ENCODE peak calls at places on chromosome 2, in six cellular contexts. One of them, this sample, is unnamed.
A peak's percentile ranks its signal among the peaks of the same experiment; 100 is the strongest.

GRCh38 chr2:135688002-135688401 is 53.7 kb upstream of the UBXN4 start:
- DNase-seq in body of pancreas: no peak
- DNase-seq in ovary: no peak
- DNase-seq in endothelial cell of umbilical vein: no peak
- DNase-seq in stomach: no peak
- DNase-seq in K562: no peak
- DNase-seq in this sample: no peak

GRCh38 chr2:240344904-240345303 is 90.6 kb upstream of the GPC1 start:
- DNase-seq in body of pancreas: no peak
- DNase-seq in ovary: no peak
- DNase-seq in endothelial cell of umbilical vein: no peak
- DNase-seq in stomach: no peak
- DNase-seq in K562: no peak
- DNase-seq in this sample: no peak

GRCh38 chr2:95015261-95015918 is 10.1 kb upstream of the MAL start:
- DNase-seq in body of pancreas: no peak
- DNase-seq in ovary: no peak
- DNase-seq in endothelial cell of umbilical vein: no peak
- DNase-seq in stomach: no peak
- DNase-seq in K562: no peak
- DNase-seq in this sample: no peak

GRCh38 chr2:98701230-98701629 is 29.7 kb downstream of the MGAT4A start:
- DNase-seq in body of pancreas: no peak
- DNase-seq in ovary: no peak
- DNase-seq in endothelial cell of umbilical vein: peak; percentile 92
- DNase-seq in stomach: no peak
- DNase-seq in K562: no peak
- DNase-seq in this sample: no peak

GRCh38 chr2:234912437-234912836 is 39.4 kb upstream of the SH3BP4 start:
- DNase-seq in body of pancreas: no peak
- DNase-seq in ovary: no peak
- DNase-seq in endothelial cell of umbilical vein: no peak
- DNase-seq in stomach: no peak
- DNase-seq in K562: no peak
- DNase-seq in this sample: no peak

GRCh38 chr2:168961450-168962229 is 60.5 kb downstream of the G6PC2 start:
- DNase-seq in body of pancreas: peak; percentile 39
- DNase-seq in ovary: no peak
- DNase-seq in endothelial cell of umbilical vein: peak; percentile 89
- DNase-seq in stomach: no peak
- DNase-seq in K562: peak; percentile 76
- DNase-seq in this sample: no peak

GRCh38 chr2:238513346-238513745 is 86.6 kb downstream of the ASB1 start:
- DNase-seq in body of pancreas: no peak
- DNase-seq in ovary: no peak
- DNase-seq in endothelial cell of umbilical vein: peak; percentile 36
- DNase-seq in stomach: no peak
- DNase-seq in K562: peak; percentile 53
- DNase-seq in this sample: no peak

GRCh38 chr2:51344886-51345285 is 313.0 kb upstream of the NRXN1 start:
- DNase-seq in body of pancreas: no peak
- DNase-seq in ovary: no peak
- DNase-seq in endothelial cell of umbilical vein: no peak
- DNase-seq in stomach: no peak
- DNase-seq in K562: no peak
- DNase-seq in this sample: no peak

GRCh38 chr2:42931147-42931817 is 138.9 kb upstream of the HAAO start:
- DNase-seq in body of pancreas: no peak
- DNase-seq in ovary: no peak
- DNase-seq in endothelial cell of umbilical vein: no peak
- DNase-seq in stomach: no peak
- DNase-seq in K562: no peak
- DNase-seq in this sample: no peak

GRCh38 chr2:15874311-15874710 is 66.0 kb upstream of the MYCN start:
- DNase-seq in body of pancreas: no peak
- DNase-seq in ovary: no peak
- DNase-seq in endothelial cell of umbilical vein: no peak
- DNase-seq in stomach: no peak
- DNase-seq in K562: no peak
- DNase-seq in this sample: no peak

GRCh38 chr2:69086466-69086865 is 73.5 kb downstream of the ANTXR1 start:
- DNase-seq in body of pancreas: no peak
- DNase-seq in ovary: no peak
- DNase-seq in endothelial cell of umbilical vein: no peak
- DNase-seq in stomach: no peak
- DNase-seq in K562: no peak
- DNase-seq in this sample: no peak

GRCh38 chr2:135874966-135875365 is 1.3 kb downstream of the MCM6 start:
- DNase-seq in body of pancreas: no peak
- DNase-seq in ovary: no peak
- DNase-seq in endothelial cell of umbilical vein: no peak
- DNase-seq in stomach: no peak
- DNase-seq in K562: no peak
- DNase-seq in this sample: no peak

GRCh38 chr2:216222650-216223352 is 113.7 kb downstream of the XRCC5 start:
- DNase-seq in body of pancreas: no peak
- DNase-seq in ovary: no peak
- DNase-seq in endothelial cell of umbilical vein: peak; percentile 32
- DNase-seq in stomach: no peak
- DNase-seq in K562: no peak
- DNase-seq in this sample: no peak

GRCh38 chr2:43273477-43273876 is 47.1 kb upstream of the ZFP36L2 start:
- DNase-seq in body of pancreas: no peak
- DNase-seq in ovary: peak; percentile 61
- DNase-seq in endothelial cell of umbilical vein: no peak
- DNase-seq in stomach: no peak
- DNase-seq in K562: no peak
- DNase-seq in this sample: peak; percentile 78

GRCh38 chr2:199467462-199467822 is 9.7 kb upstream of the SATB2 start:
- DNase-seq in body of pancreas: no peak
- DNase-seq in ovary: no peak
- DNase-seq in endothelial cell of umbilical vein: no peak
- DNase-seq in stomach: no peak
- DNase-seq in K562: no peak
- DNase-seq in this sample: no peak
- H3K27me3 ChIP-seq in body of pancreas: peaks cover 67% of the 10 kb centered on the region
- H3K27me3 ChIP-seq in ovary: no peaks in the 10 kb centered on the region
- H3K27me3 ChIP-seq in endothelial cell of umbilical vein: peaks cover 88% of the 10 kb centered on the region
- H3K27me3 ChIP-seq in stomach: peaks cover 100% of the 10 kb centered on the region
- H3K27me3 ChIP-seq in K562: no peaks in the 10 kb centered on the region
- H3K27me3 ChIP-seq in this sample: peaks cover 91% of the 10 kb centered on the region

DNA sequence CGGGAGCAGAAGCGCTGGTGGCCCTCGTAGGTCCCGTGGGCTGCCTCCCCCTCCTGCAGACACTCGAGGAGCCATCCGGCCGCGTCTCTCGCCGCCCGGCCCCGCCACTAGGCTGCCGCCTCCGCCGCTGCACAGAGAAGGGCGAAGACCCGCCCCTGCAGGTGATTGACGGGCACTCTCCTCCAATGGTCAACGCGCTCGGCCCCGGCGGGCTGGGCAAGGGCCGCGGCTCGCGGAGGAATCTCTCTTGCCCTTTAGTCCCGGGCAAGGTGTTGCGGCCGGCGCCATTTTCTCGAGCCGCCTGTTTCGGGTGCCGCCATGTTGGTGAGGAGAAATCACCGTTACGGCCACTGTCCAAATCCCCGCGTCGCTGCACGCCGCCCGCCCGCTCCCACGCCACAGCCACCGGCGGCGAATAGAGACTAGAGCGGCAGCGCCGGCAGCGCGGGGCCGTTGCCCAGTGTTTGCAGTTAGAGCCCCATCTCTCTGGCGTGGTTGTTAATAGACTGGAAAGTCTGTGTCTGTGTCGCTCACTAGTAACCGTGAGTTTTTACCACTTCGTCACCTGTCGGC is at the start of gene ZC3H6:
- DNase-seq in body of pancreas: peak; percentile 99
- DNase-seq in ovary: peak; percentile 100
- DNase-seq in endothelial cell of umbilical vein: peak; percentile 98
- DNase-seq in stomach: peak; percentile 99
- DNase-seq in K562: peak; percentile 97
- DNase-seq in this sample: peak; percentile 100
- TF ChIP-seq CTCF in body of pancreas: no peak
- TF ChIP-seq CTCF in ovary: peak; percentile 70
- TF ChIP-seq CTCF in endothelial cell of umbilical vein: peak; percentile 12
- TF ChIP-seq CTCF in stomach: no peak
- TF ChIP-seq CTCF in K562: peak; percentile 15
- TF ChIP-seq CTCF in this sample: no peak

GRCh38 chr2:186534406-186534805 is 48.3 kb downstream of the ZC3H15 start:
- DNase-seq in body of pancreas: no peak
- DNase-seq in ovary: no peak
- DNase-seq in endothelial cell of umbilical vein: no peak
- DNase-seq in stomach: no peak
- DNase-seq in K562: no peak
- DNase-seq in this sample: no peak

GRCh38 chr2:186533717-186534116 is 47.7 kb downstream of the ZC3H15 start:
- DNase-seq in body of pancreas: no peak
- DNase-seq in ovary: no peak
- DNase-seq in endothelial cell of umbilical vein: peak; percentile 31
- DNase-seq in stomach: no peak
- DNase-seq in K562: no peak
- DNase-seq in this sample: no peak

GRCh38 chr2:186532891-186533290 is 46.8 kb downstream of the ZC3H15 start:
- DNase-seq in body of pancreas: no peak
- DNase-seq in ovary: no peak
- DNase-seq in endothelial cell of umbilical vein: peak; percentile 76
- DNase-seq in stomach: no peak
- DNase-seq in K562: peak; percentile 60
- DNase-seq in this sample: no peak

GRCh38 chr2:186530314-186530713 is 44.3 kb downstream of the ZC3H15 start:
- DNase-seq in body of pancreas: no peak
- DNase-seq in ovary: no peak
- DNase-seq in endothelial cell of umbilical vein: no peak
- DNase-seq in stomach: no peak
- DNase-seq in K562: no peak
- DNase-seq in this sample: no peak

GRCh38 chr2:186531257-186531775 is 45.3 kb downstream of the ZC3H15 start:
- DNase-seq in body of pancreas: no peak
- DNase-seq in ovary: no peak
- DNase-seq in endothelial cell of umbilical vein: peak; percentile 20
- DNase-seq in stomach: no peak
- DNase-seq in K562: no peak
- DNase-seq in this sample: no peak
- TF ChIP-seq POLR2A in body of pancreas: no peak
- TF ChIP-seq POLR2A in ovary: no peak
- TF ChIP-seq POLR2A in endothelial cell of umbilical vein: no peak
- TF ChIP-seq POLR2A in stomach: no peak
- TF ChIP-seq POLR2A in K562: no peak
- TF ChIP-seq POLR2A in this sample: no peak

GRCh38 chr2:118850171-118850900 is 2.9 kb upstream of the EN1 start:
- DNase-seq in body of pancreas: no peak
- DNase-seq in ovary: no peak
- DNase-seq in endothelial cell of umbilical vein: no peak
- DNase-seq in stomach: no peak
- DNase-seq in K562: no peak
- DNase-seq in this sample: no peak

GRCh38 chr2:118851650-118852049 is 4.2 kb upstream of the EN1 start:
- DNase-seq in body of pancreas: no peak
- DNase-seq in ovary: no peak
- DNase-seq in endothelial cell of umbilical vein: no peak
- DNase-seq in stomach: peak; percentile 3
- DNase-seq in K562: no peak
- DNase-seq in this sample: no peak

GRCh38 chr2:118852605-118853128 is 5.2 kb upstream of the EN1 start:
- DNase-seq in body of pancreas: no peak
- DNase-seq in ovary: no peak
- DNase-seq in endothelial cell of umbilical vein: no peak
- DNase-seq in stomach: no peak
- DNase-seq in K562: no peak
- DNase-seq in this sample: no peak

GRCh38 chr2:118849226-118850170 is 2.0 kb upstream of the EN1 start:
- DNase-seq in body of pancreas: no peak
- DNase-seq in ovary: no peak
- DNase-seq in endothelial cell of umbilical vein: no peak
- DNase-seq in stomach: no peak
- DNase-seq in K562: no peak
- DNase-seq in this sample: no peak

DNA sequence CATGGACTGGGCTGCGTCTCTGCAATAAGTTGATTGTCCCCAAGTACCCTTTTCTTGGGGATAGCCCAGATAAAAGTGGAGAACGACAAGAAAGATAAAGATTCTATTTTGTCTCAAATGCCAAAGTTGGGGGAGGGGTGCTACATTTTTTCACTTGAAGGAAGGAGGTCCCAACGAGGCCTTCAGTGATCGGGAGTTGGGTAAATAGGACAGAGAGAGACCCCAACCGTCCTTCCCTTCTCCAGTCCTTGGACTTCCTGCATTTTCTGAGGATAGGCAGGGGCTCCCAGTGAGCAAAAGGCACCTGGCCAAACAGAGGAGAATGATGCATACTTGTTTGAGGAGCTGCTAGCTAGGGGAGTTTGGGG is 3.4 kb upstream of the EN1 start:
- DNase-seq in body of pancreas: no peak
- DNase-seq in ovary: no peak
- DNase-seq in endothelial cell of umbilical vein: no peak
- DNase-seq in stomach: no peak
- DNase-seq in K562: no peak
- DNase-seq in this sample: no peak
- H3K27me3 ChIP-seq in body of pancreas: peaks cover 59% of the 10 kb centered on the region
- H3K27me3 ChIP-seq in ovary: no peaks in the 10 kb centered on the region
- H3K27me3 ChIP-seq in endothelial cell of umbilical vein: peaks cover 86% of the 10 kb centered on the region
- H3K27me3 ChIP-seq in stomach: peaks cover 97% of the 10 kb centered on the region
- H3K27me3 ChIP-seq in K562: peaks cover 7% of the 10 kb centered on the region
- H3K27me3 ChIP-seq in this sample: peaks cover 2% of the 10 kb centered on the region

GRCh38 chr2:75311993-75312392 is 112.7 kb upstream of the TACR1 start:
- DNase-seq in body of pancreas: no peak
- DNase-seq in ovary: no peak
- DNase-seq in endothelial cell of umbilical vein: no peak
- DNase-seq in stomach: no peak
- DNase-seq in K562: peak; percentile 24
- DNase-seq in this sample: no peak
- TF ChIP-seq CTCF in body of pancreas: no peak
- TF ChIP-seq CTCF in ovary: no peak
- TF ChIP-seq CTCF in endothelial cell of umbilical vein: no peak
- TF ChIP-seq CTCF in stomach: no peak
- TF ChIP-seq CTCF in K562: no peak
- TF ChIP-seq CTCF in this sample: no peak

GRCh38 chr2:113242318-113242717 is 36.4 kb downstream of the PAX8 start:
- DNase-seq in body of pancreas: no peak
- DNase-seq in ovary: no peak
- DNase-seq in endothelial cell of umbilical vein: no peak
- DNase-seq in stomach: no peak
- DNase-seq in K562: no peak
- DNase-seq in this sample: no peak
- TF ChIP-seq POLR2A in body of pancreas: no peak
- TF ChIP-seq POLR2A in ovary: no peak
- TF ChIP-seq POLR2A in endothelial cell of umbilical vein: no peak
- TF ChIP-seq POLR2A in stomach: no peak
- TF ChIP-seq POLR2A in K562: no peak
- TF ChIP-seq POLR2A in this sample: no peak

This sample was measured in uterus.